ENCODE peak calls at places on chromosomes 13 and 19, in seven cellular contexts. One of them, this sample, is unnamed.

GRCh38 chr19:6464070-6464873 is at the start of gene CRB3:
- DNase-seq in PC-3: peak
- DNase-seq in HCT116: peak
- DNase-seq in SK-N-SH: no peak
- DNase-seq in hepatocyte: peak
- DNase-seq in OCI-LY7: no peak
- DNase-seq in neural progenitor cell: peak
- DNase-seq in this sample: no peak

GRCh38 chr13:99378985-99379734 is 72.0 kb upstream of the GPR183 start:
- DNase-seq in neural progenitor cell: no peak
- DNase-seq in OCI-LY7: peak
- DNase-seq in SK-N-SH: no peak
- DNase-seq in PC-3: no peak
- DNase-seq in HCT116: no peak
- DNase-seq in hepatocyte: no peak
- DNase-seq in this sample: no peak

GRCh38 chr13:98083507-98083906 is 59.4 kb upstream of the FARP1 start:
- DNase-seq in OCI-LY7: no peak
- DNase-seq in neural progenitor cell: no peak
- DNase-seq in HCT116: no peak
- DNase-seq in SK-N-SH: no peak
- DNase-seq in hepatocyte: peak
- DNase-seq in PC-3: peak
- DNase-seq in this sample: peak

GRCh38 chr13:95862401-95862800 is 185.5 kb downstream of the DNAJC3 start:
- DNase-seq in OCI-LY7: no peak
- DNase-seq in HCT116: no peak
- DNase-seq in hepatocyte: no peak
- DNase-seq in PC-3: no peak
- DNase-seq in neural progenitor cell: no peak
- DNase-seq in SK-N-SH: no peak
- DNase-seq in this sample: no peak

GRCh38 chr13:94009696-94010095 is 469.8 kb downstream of the DCT start:
- DNase-seq in hepatocyte: no peak
- DNase-seq in neural progenitor cell: no peak
- DNase-seq in HCT116: no peak
- DNase-seq in SK-N-SH: no peak
- DNase-seq in PC-3: peak
- DNase-seq in OCI-LY7: no peak
- DNase-seq in this sample: peak

GRCh38 chr13:44169018-44169909 is 204.4 kb upstream of the SERP2 start:
- DNase-seq in SK-N-SH: no peak
- DNase-seq in OCI-LY7: no peak
- DNase-seq in neural progenitor cell: no peak
- DNase-seq in HCT116: no peak
- DNase-seq in PC-3: no peak
- DNase-seq in hepatocyte: no peak
- DNase-seq in this sample: peak

GRCh38 chr13:77022341-77022740 is 4.6 kb downstream of the FBXL3 start:
- DNase-seq in PC-3: no peak
- DNase-seq in OCI-LY7: no peak
- DNase-seq in HCT116: no peak
- DNase-seq in SK-N-SH: no peak
- DNase-seq in hepatocyte: peak
- DNase-seq in neural progenitor cell: no peak
- DNase-seq in this sample: peak

GRCh38 chr13:83753912-83754624 is 128.2 kb downstream of the SLITRK1 start:
- DNase-seq in PC-3: peak
- DNase-seq in SK-N-SH: no peak
- DNase-seq in neural progenitor cell: no peak
- DNase-seq in hepatocyte: no peak
- DNase-seq in OCI-LY7: no peak
- DNase-seq in HCT116: no peak
- DNase-seq in this sample: no peak

DNA sequence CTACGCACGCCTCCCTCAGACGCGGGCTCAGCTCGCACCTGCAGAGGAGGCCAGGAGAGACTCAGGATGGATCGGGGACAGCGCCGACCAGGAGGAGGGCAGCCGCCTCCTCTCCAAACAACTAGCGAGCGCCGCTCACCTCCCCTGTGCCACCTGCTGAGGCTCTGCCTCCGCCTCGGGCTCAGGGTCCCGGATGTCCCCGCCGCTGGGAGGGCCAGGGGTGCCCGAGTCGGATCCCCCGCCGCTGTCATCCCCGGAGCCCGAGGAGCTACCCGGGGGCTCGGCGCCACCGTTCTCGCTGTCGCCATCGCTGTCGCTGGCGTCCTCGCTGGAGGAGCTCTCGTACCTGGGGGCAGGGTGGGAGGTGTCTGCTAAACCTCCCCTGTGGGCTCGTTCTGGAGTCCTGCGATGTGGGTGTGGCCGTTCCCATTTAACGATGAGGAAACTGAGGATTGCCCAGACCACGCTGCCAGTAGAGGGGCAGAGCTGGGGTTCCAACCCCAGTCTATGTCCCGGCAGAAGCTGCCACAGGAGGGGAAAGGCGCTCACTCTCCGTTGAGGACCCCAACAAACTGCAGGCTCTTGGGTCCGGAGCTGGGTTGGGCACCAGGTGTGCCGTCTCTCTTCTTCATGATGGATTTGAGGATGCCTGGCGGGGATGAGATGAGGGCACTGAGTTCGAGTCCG is 9.1 kb downstream of the KANK3 start:
- DNase-seq in PC-3: no peak
- DNase-seq in hepatocyte: no peak
- DNase-seq in SK-N-SH: peak
- DNase-seq in HCT116: no peak
- DNase-seq in neural progenitor cell: peak
- DNase-seq in OCI-LY7: no peak
- DNase-seq in this sample: no peak
- H3K4me3 ChIP-seq in PC-3: peak
- H3K4me3 ChIP-seq in hepatocyte: no peak
- H3K4me3 ChIP-seq in SK-N-SH: no peak
- H3K4me3 ChIP-seq in HCT116: peak
- H3K4me3 ChIP-seq in neural progenitor cell: peak
- H3K4me3 ChIP-seq in OCI-LY7: no peak
- H3K4me3 ChIP-seq in this sample: no peak

DNA sequence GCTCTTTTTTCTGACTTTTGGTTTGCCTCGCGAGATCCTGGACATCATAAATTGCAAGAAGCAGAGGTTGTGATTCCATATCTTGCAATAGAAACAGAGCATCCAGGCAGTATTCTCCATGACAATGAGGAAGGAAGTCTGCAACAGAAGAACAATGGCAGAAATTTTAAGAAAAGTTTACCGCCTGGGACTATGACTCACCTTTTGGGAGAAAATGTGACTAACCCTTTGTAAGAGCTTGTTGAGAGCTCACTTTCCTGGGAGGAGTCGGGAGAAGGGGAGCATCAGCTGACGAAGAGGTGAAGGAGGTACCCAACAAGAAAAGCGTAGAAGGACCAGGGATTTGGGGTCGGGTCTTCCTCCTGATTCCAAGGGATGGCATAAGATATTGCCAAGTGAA is 34.3 kb upstream of the TNFSF11 start:
- DNase-seq in OCI-LY7: no peak
- DNase-seq in HCT116: no peak
- DNase-seq in PC-3: peak
- DNase-seq in SK-N-SH: no peak
- DNase-seq in neural progenitor cell: no peak
- DNase-seq in hepatocyte: no peak
- DNase-seq in this sample: peak
- TF ChIP-seq EZH2phosphoT487 in OCI-LY7: no peak
- TF ChIP-seq EZH2phosphoT487 in HCT116: no peak
- TF ChIP-seq EZH2phosphoT487 in PC-3: no peak
- TF ChIP-seq EZH2phosphoT487 in SK-N-SH: no peak
- TF ChIP-seq EZH2phosphoT487 in neural progenitor cell: no peak
- TF ChIP-seq EZH2phosphoT487 in hepatocyte: no peak
- TF ChIP-seq EZH2phosphoT487 in this sample: no peak

GRCh38 chr19:55005684-55006488 is 32.2 kb downstream of the GP6 start:
- DNase-seq in SK-N-SH: peak
- DNase-seq in hepatocyte: peak
- DNase-seq in neural progenitor cell: peak
- DNase-seq in HCT116: peak
- DNase-seq in PC-3: peak
- DNase-seq in OCI-LY7: peak
- DNase-seq in this sample: peak
- H3K4me3 ChIP-seq in SK-N-SH: peak
- H3K4me3 ChIP-seq in hepatocyte: peak
- H3K4me3 ChIP-seq in neural progenitor cell: peak
- H3K4me3 ChIP-seq in HCT116: peak
- H3K4me3 ChIP-seq in PC-3: no peak
- H3K4me3 ChIP-seq in OCI-LY7: peak
- H3K4me3 ChIP-seq in this sample: no peak

GRCh38 chr13:110275931-110276552 is 30.9 kb downstream of the COL4A1 start:
- DNase-seq in OCI-LY7: no peak
- DNase-seq in hepatocyte: no peak
- DNase-seq in PC-3: no peak
- DNase-seq in SK-N-SH: no peak
- DNase-seq in HCT116: no peak
- DNase-seq in neural progenitor cell: no peak
- DNase-seq in this sample: no peak

GRCh38 chr13:110278859-110279258 is 28.1 kb downstream of the COL4A1 start:
- DNase-seq in hepatocyte: no peak
- DNase-seq in neural progenitor cell: no peak
- DNase-seq in SK-N-SH: no peak
- DNase-seq in HCT116: no peak
- DNase-seq in OCI-LY7: no peak
- DNase-seq in PC-3: no peak
- DNase-seq in this sample: no peak

GRCh38 chr13:110279684-110280083 is 27.3 kb downstream of the COL4A1 start:
- DNase-seq in OCI-LY7: no peak
- DNase-seq in HCT116: no peak
- DNase-seq in PC-3: no peak
- DNase-seq in neural progenitor cell: no peak
- DNase-seq in SK-N-SH: no peak
- DNase-seq in hepatocyte: no peak
- DNase-seq in this sample: no peak

GRCh38 chr13:110276553-110276950 is 30.4 kb downstream of the COL4A1 start:
- DNase-seq in hepatocyte: no peak
- DNase-seq in HCT116: no peak
- DNase-seq in neural progenitor cell: no peak
- DNase-seq in OCI-LY7: no peak
- DNase-seq in PC-3: no peak
- DNase-seq in SK-N-SH: no peak
- DNase-seq in this sample: no peak

DNA sequence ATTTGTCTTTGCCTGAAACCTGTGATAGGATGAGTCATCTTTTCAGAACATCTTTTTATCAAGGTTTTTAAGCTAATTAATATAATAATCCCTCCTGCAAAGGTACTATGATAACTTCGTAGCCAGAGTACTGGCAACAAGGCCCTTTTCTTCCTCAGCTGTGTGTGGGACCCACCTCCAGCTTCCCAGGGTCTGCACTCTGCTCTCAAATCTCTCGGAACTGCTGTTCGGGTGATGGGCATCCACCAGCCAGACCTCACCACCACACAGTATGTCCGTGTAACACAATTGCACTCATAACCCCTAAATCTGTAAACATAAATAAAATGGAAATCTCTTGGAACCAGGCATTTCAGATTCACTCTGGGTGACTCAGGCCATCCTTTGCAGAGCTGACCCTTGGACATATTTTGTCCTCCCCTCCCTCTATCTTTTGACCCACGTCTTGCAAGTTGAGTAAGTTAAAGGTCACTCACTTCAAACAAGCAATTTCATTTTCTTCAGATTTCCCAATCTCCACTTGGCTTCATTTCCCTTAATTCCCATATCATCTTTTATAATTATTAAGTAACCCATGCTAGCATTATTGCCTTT is 29.5 kb downstream of the COL4A1 start:
- DNase-seq in neural progenitor cell: no peak
- DNase-seq in SK-N-SH: no peak
- DNase-seq in HCT116: no peak
- DNase-seq in PC-3: no peak
- DNase-seq in OCI-LY7: no peak
- DNase-seq in hepatocyte: no peak
- DNase-seq in this sample: no peak
- TF ChIP-seq EZH2phosphoT487 in neural progenitor cell: no peak
- TF ChIP-seq EZH2phosphoT487 in SK-N-SH: no peak
- TF ChIP-seq EZH2phosphoT487 in HCT116: no peak
- TF ChIP-seq EZH2phosphoT487 in PC-3: no peak
- TF ChIP-seq EZH2phosphoT487 in OCI-LY7: no peak
- TF ChIP-seq EZH2phosphoT487 in hepatocyte: no peak
- TF ChIP-seq EZH2phosphoT487 in this sample: no peak

DNA sequence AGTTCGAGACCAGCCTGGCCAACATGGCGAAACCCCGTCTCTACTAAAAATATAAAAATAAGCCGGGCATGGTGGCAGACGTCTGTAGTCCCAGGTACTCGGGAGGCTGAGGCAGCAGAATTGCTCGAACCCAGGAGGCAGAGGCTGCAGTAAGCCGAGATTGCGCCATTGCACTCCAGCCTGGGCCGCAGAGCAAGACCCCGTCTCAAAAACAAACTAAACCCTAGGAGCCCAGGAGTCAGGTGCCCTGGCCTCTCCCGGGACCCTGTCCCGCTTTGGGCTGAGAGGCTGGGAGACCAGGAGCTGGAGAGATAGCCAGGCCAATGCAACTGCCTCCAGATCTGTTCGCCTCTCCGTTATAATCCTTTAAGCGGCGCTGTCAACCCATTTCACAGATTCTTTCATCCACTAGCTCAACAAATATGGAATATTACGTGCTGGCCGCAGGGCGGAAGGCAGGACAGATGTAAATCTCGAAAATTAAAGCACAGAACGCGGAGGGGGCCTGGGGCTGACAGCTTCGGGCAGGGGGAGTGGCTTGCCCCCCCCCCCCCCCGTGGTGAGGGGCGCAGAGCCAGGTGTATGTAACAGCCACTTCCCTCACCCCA is 5.3 kb upstream of the MYBPC2 start:
- DNase-seq in PC-3: no peak
- DNase-seq in hepatocyte: no peak
- DNase-seq in HCT116: no peak
- DNase-seq in neural progenitor cell: no peak
- DNase-seq in OCI-LY7: no peak
- DNase-seq in SK-N-SH: no peak
- DNase-seq in this sample: no peak
- H3K4me3 ChIP-seq in PC-3: no peak
- H3K4me3 ChIP-seq in hepatocyte: no peak
- H3K4me3 ChIP-seq in HCT116: no peak
- H3K4me3 ChIP-seq in neural progenitor cell: no peak
- H3K4me3 ChIP-seq in OCI-LY7: no peak
- H3K4me3 ChIP-seq in SK-N-SH: no peak
- H3K4me3 ChIP-seq in this sample: no peak

GRCh38 chr19:8180018-8180417 is 29.2 kb upstream of the CERS4 start:
- DNase-seq in OCI-LY7: no peak
- DNase-seq in neural progenitor cell: no peak
- DNase-seq in PC-3: peak
- DNase-seq in HCT116: no peak
- DNase-seq in SK-N-SH: no peak
- DNase-seq in hepatocyte: no peak
- DNase-seq in this sample: no peak

DNA sequence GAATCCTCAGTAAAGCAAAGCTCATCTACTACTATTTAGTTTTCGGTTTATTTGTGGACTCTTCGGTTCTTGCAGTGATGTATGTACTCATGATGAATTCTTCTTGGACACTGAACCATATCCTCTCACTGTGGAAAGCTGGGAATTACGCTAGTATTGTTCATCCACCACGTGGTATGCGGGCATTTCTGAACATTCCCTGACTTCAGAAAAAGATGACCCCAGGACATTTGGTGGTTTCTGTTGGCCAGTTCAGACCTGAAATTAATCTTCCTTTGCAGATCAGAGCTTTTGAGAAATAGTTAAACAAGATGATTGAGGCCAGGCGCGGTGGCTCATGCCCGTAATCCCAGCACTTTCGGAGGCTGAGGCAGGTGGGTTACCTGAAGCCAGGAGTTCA is 25.3 kb upstream of the FBN3 start:
- DNase-seq in HCT116: no peak
- DNase-seq in neural progenitor cell: no peak
- DNase-seq in hepatocyte: no peak
- DNase-seq in OCI-LY7: no peak
- DNase-seq in PC-3: peak
- DNase-seq in SK-N-SH: no peak
- DNase-seq in this sample: no peak
- TF ChIP-seq EZH2phosphoT487 in HCT116: no peak
- TF ChIP-seq EZH2phosphoT487 in neural progenitor cell: no peak
- TF ChIP-seq EZH2phosphoT487 in hepatocyte: no peak
- TF ChIP-seq EZH2phosphoT487 in OCI-LY7: no peak
- TF ChIP-seq EZH2phosphoT487 in PC-3: no peak
- TF ChIP-seq EZH2phosphoT487 in SK-N-SH: no peak
- TF ChIP-seq EZH2phosphoT487 in this sample: no peak

This sample was measured in GM23248.